ENCODE peak calls at places on chromosomes 12 and 14, in eight cellular contexts. A, T, K, V, R, P, Y and B are unnamed samples.

GRCh38 chr14:97274626-97275025 is 477.4 kb downstream of the VRK1 start:
- DNase-seq in R (no peak), T (no peak), P (no peak), Y (no peak), A (no peak), V (no peak), K (no peak), B (no peak)

GRCh38 chr12:57755194-57755453 is 221 bp downstream of the MARCHF9 start:
- DNase-seq in A (no peak), R (no peak), T (no peak), P (no peak), V (no peak), K (no peak), Y (no peak), B (no peak)

GRCh38 chr12:77087427-77087826 is 22.1 kb upstream of the E2F7 start:
- DNase-seq in Y (no peak), R (no peak), P (no peak), K (no peak), A (no peak), T (no peak), V (no peak), B (no peak)

GRCh38 chr12:12779529-12779928 is 5.9 kb upstream of the APOLD1 start:
- DNase-seq in A (no peak), V (no peak), T (no peak), R (no peak), P (no peak), Y (no peak), K (no peak), B (no peak)

GRCh38 chr12:127655691-127656090 is 611.3 kb upstream of the TMEM132C start:
- DNase-seq in P (no peak), T (no peak), V (no peak), K (no peak), R (no peak), Y (no peak), A (no peak), B (no peak)

GRCh38 chr12:101459642-101460346 is 15.3 kb upstream of the SPIC start:
- DNase-seq in P (no peak), K (no peak), Y (no peak), R (no peak), A (no peak), V (no peak), T (no peak), B (no peak)

GRCh38 chr12:59005195-59005961 is 85.1 kb upstream of the LRIG3 start:
- DNase-seq in R (no peak), Y (no peak), V (no peak), A (no peak), P (no peak), T (no peak), K (no peak), B (no peak)

GRCh38 chr12:325886-326285 is 63.2 kb downstream of the KDM5A start:
- DNase-seq in A (no peak), Y (no peak), V (no peak), K (no peak), R (no peak), T (no peak), P (no peak), B (no peak)

GRCh38 chr12:118307069-118307954 is 65.4 kb downstream of the TAOK3 start:
- DNase-seq in P (no peak), K (no peak), V (no peak), R (peak), T (peak), A (no peak), Y (no peak), B (no peak)

GRCh38 chr12:93137656-93138612 is 208.8 kb upstream of the EEA1 start:
- DNase-seq in R (peak), K (no peak), Y (no peak), T (peak), P (no peak), A (no peak), V (no peak), B (no peak)

GRCh38 chr14:50770586-50770985 is 60.4 kb downstream of the NIN start:
- DNase-seq in T (no peak), V (no peak), R (no peak), A (no peak), K (no peak), P (no peak), Y (no peak), B (no peak)

GRCh38 chr14:50768693-50769092 is 62.3 kb downstream of the NIN start:
- DNase-seq in T (no peak), A (no peak), P (no peak), R (no peak), V (no peak), K (no peak), Y (no peak), B (no peak)

GRCh38 chr14:50769893-50770500 is 61.0 kb downstream of the NIN start:
- DNase-seq in A (no peak), T (no peak), K (no peak), R (no peak), P (no peak), V (no peak), Y (peak), B (no peak)

GRCh38 chr14:50766338-50766886 is 64.5 kb downstream of the NIN start:
- DNase-seq in K (no peak), P (no peak), V (no peak), Y (no peak), A (no peak), R (no peak), T (no peak), B (no peak)

GRCh38 chr14:50768220-50768619 is 62.7 kb downstream of the NIN start:
- DNase-seq in P (no peak), A (no peak), K (no peak), Y (no peak), R (no peak), T (no peak), V (no peak), B (no peak)
- TF ChIP-seq CTCF in P (no peak), A (no peak), K (no peak), Y (no peak), R (no peak), T (no peak), V (no peak), B (no peak)

GRCh38 chr12:53696285-53696654 is 20.4 kb upstream of the ATP5MC2 start:
- DNase-seq in T (peak), Y (no peak), R (peak), P (no peak), A (no peak), V (peak), K (no peak), B (no peak)

GRCh38 chr12:53696655-53697321 is 20.9 kb upstream of the ATP5MC2 start:
- DNase-seq in K (no peak), A (no peak), T (no peak), P (no peak), Y (no peak), R (no peak), V (no peak), B (no peak)

GRCh38 chr12:53694746-53695145 is 18.9 kb upstream of the ATP5MC2 start:
- DNase-seq in Y (no peak), T (no peak), V (no peak), P (no peak), K (no peak), R (no peak), A (no peak), B (no peak)

GRCh38 chr12:53698948-53699672 is 23.2 kb upstream of the ATP5MC2 start:
- DNase-seq in P (no peak), T (no peak), Y (no peak), R (no peak), K (no peak), V (no peak), A (no peak), B (no peak)

GRCh38 chr12:53695148-53696138 is 19.6 kb upstream of the ATP5MC2 start:
- DNase-seq in A (no peak), Y (peak), R (no peak), P (peak), T (peak), V (peak), K (no peak), B (no peak)
- TF ChIP-seq CTCF in A (no peak), Y (no peak), R (no peak), P (no peak), T (no peak), V (no peak), K (no peak), B (no peak)

GRCh38 chr14:98798099-98798498 is 473.9 kb downstream of the BCL11B start:
- DNase-seq in K (no peak), R (no peak), Y (no peak), P (no peak), T (no peak), A (no peak), V (no peak), B (no peak)
- TF ChIP-seq CTCF in K (no peak), R (no peak), Y (no peak), P (no peak), T (no peak), A (no peak), V (no peak), B (no peak)

DNA sequence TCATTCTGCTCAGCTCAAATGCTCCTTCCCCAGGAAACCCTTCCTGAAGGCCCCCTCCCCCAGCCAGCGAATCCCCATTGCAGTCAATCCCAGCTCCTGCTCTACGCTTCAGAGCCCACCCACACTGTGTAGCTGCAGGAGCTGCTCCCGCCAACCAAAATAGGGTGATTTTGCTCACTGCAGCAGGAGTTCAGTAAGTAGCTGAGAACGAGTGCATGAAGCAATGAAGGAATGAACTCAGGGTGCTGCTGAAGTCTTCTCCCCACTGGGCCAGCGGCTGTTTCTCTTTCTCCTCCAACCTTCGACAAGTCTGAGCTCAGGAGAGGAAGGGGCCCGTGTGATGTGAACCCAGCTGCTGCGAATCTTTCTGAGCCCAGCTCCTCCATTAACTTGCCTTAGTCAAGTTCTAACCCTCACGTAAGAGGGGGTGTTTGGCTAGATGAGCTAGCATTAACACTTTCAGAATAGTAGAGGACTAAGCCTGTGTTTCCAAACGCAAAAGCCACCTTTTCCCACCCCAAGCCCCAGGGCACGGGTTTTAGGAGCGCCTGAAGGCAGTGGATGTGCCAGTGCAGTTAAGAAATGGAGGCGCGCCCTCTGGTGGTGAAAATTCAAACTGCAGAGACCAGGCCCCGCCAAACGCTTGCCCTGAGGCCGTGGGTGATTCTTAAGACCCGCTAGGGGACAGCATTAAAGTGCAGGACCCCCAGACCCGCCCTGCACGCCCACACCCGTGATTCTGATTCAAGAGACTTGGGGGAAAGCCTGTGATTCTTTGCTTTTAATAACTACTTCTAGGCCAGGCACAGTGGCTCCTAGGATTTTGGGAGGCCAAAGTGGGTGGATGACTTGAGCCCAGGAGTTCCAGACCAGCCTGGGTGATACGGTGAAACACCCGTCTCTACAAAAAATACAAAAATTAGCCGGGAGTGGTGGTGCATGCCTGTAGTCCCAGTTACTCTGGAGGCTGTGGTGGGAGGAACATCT is 11.9 kb upstream of the SERPINA4 start:
- DNase-seq in K (peak), P (peak), R (peak), Y (peak), V (peak), A (peak), T (peak), B (peak)
- TF ChIP-seq CTCF in K (peak), P (peak), R (peak), Y (peak), V (peak), A (no peak), T (peak), B (peak)

DNA sequence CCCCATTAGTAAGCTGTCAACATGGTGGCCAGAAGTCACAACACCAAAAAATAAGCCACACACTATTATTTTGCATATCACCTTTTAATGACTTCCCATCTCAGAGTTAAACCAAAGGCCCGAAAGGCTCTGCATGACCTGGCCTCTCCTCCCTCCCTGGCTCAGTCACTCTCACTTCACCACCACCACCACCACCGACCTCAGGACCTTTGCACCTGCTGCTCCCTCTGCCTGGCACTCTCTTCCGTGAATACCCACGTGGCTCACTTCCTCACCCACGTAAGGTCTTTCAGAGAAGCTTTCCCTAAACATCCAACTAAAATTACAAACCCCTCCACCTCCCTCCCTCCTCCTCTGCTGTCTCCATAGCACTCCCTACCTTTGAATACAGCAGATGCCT is 134.3 kb downstream of the RIMBP2 start:
- DNase-seq in V (no peak), P (no peak), K (no peak), R (no peak), Y (no peak), T (no peak), A (peak), B (no peak)
- TF ChIP-seq CTCF in V (no peak), P (no peak), K (no peak), R (no peak), Y (no peak), T (no peak), A (no peak), B (no peak)

DNA sequence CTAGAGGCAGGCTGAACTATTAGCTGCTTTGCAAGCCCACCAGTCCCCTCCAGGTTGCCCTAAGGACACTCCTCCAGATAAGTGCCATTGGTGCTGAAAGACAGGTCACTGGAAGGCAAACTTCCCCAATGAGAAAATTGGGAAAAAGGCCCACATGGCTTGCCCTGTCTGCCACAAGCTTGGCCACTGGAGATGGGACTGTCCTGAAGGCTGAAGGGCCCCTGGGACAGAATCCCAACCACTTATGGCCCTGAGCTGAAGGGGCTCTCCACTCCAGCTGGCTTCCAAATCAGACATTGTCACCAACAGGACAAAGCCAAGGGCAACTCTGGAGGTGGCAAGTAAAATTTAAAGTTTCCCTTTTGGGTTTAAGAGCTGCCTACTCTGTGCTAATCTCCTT is 12.2 kb upstream of the DHRS2 start:
- DNase-seq in V (no peak), R (no peak), K (no peak), A (peak), P (no peak), T (no peak), Y (no peak), B (no peak)
- TF ChIP-seq CTCF in V (no peak), R (no peak), K (no peak), A (no peak), P (no peak), T (no peak), Y (no peak), B (no peak)